ENCODE peak calls at places on chromosomes 16 and 17, in eight cellular contexts. One of them, this sample, is unnamed.
A peak's percentile ranks its signal among the peaks of the same experiment; 100 is the strongest.

GRCh38 chr17:57856792-57857620 is 7.2 kb upstream of the MRPS23 start:
- DNase-seq in prostate gland: no peak
- DNase-seq in right lobe of liver: no peak
- DNase-seq in right cardiac atrium: no peak
- DNase-seq in A549: no peak
- DNase-seq in HepG2: peak; percentile 73
- DNase-seq in heart left ventricle: no peak
- DNase-seq in MM.1S: no peak
- DNase-seq in this sample: no peak

GRCh38 chr17:62680541-62681052 is 53.1 kb downstream of the MRC2 start:
- DNase-seq in A549: no peak
- DNase-seq in prostate gland: no peak
- DNase-seq in MM.1S: no peak
- DNase-seq in heart left ventricle: no peak
- DNase-seq in right cardiac atrium: peak; percentile 75
- DNase-seq in right lobe of liver: no peak
- DNase-seq in HepG2: no peak
- DNase-seq in this sample: no peak

GRCh38 chr17:36942031-36942599 is 4.8 kb downstream of the LHX1 start:
- DNase-seq in prostate gland: no peak
- DNase-seq in right cardiac atrium: no peak
- DNase-seq in HepG2: no peak
- DNase-seq in heart left ventricle: no peak
- DNase-seq in A549: no peak
- DNase-seq in right lobe of liver: no peak
- DNase-seq in MM.1S: no peak
- DNase-seq in this sample: no peak

GRCh38 chr17:6244253-6244652 is 174.1 kb downstream of the WSCD1 start:
- DNase-seq in HepG2: no peak
- DNase-seq in heart left ventricle: no peak
- DNase-seq in right cardiac atrium: no peak
- DNase-seq in prostate gland: no peak
- DNase-seq in MM.1S: no peak
- DNase-seq in right lobe of liver: no peak
- DNase-seq in A549: no peak
- DNase-seq in this sample: no peak

GRCh38 chr17:40852378-40852777 is 14.6 kb downstream of the KRT12 start:
- DNase-seq in A549: no peak
- DNase-seq in MM.1S: no peak
- DNase-seq in heart left ventricle: no peak
- DNase-seq in right lobe of liver: no peak
- DNase-seq in right cardiac atrium: no peak
- DNase-seq in prostate gland: no peak
- DNase-seq in HepG2: no peak
- DNase-seq in this sample: no peak

GRCh38 chr16:27945233-27945975 is 118.1 kb downstream of the GSG1L start:
- DNase-seq in right lobe of liver: no peak
- DNase-seq in right cardiac atrium: no peak
- DNase-seq in HepG2: no peak
- DNase-seq in heart left ventricle: no peak
- DNase-seq in MM.1S: no peak
- DNase-seq in prostate gland: no peak
- DNase-seq in A549: no peak
- DNase-seq in this sample: no peak

GRCh38 chr17:80465316-80465974 is 11.0 kb downstream of the NPTX1 start:
- DNase-seq in right cardiac atrium: no peak
- DNase-seq in MM.1S: no peak
- DNase-seq in right lobe of liver: no peak
- DNase-seq in prostate gland: no peak
- DNase-seq in A549: no peak
- DNase-seq in HepG2: no peak
- DNase-seq in heart left ventricle: no peak
- DNase-seq in this sample: no peak

GRCh38 chr16:28900601-28901000 is 22.3 kb downstream of the ATP2A1 start:
- DNase-seq in HepG2: no peak
- DNase-seq in right cardiac atrium: no peak
- DNase-seq in MM.1S: no peak
- DNase-seq in prostate gland: no peak
- DNase-seq in A549: no peak
- DNase-seq in right lobe of liver: no peak
- DNase-seq in heart left ventricle: no peak
- DNase-seq in this sample: no peak

GRCh38 chr17:61387011-61387410 is 12.6 kb upstream of the TBX2 start:
- DNase-seq in heart left ventricle: no peak
- DNase-seq in right lobe of liver: no peak
- DNase-seq in A549: no peak
- DNase-seq in MM.1S: no peak
- DNase-seq in HepG2: no peak
- DNase-seq in right cardiac atrium: no peak
- DNase-seq in prostate gland: no peak
- DNase-seq in this sample: no peak

GRCh38 chr16:70706948-70707465 is 21.2 kb upstream of the MTSS2 start:
- DNase-seq in heart left ventricle: no peak
- DNase-seq in right cardiac atrium: no peak
- DNase-seq in right lobe of liver: no peak
- DNase-seq in A549: peak; percentile 81
- DNase-seq in prostate gland: peak; percentile 64
- DNase-seq in HepG2: no peak
- DNase-seq in MM.1S: no peak
- DNase-seq in this sample: no peak

GRCh38 chr16:70709961-70710360 is 24.1 kb upstream of the MTSS2 start:
- DNase-seq in HepG2: no peak
- DNase-seq in prostate gland: no peak
- DNase-seq in right cardiac atrium: peak; percentile 48
- DNase-seq in heart left ventricle: no peak
- DNase-seq in A549: no peak
- DNase-seq in MM.1S: no peak
- DNase-seq in right lobe of liver: peak; percentile 77
- DNase-seq in this sample: no peak

GRCh38 chr16:70710422-70711210 is 24.8 kb upstream of the MTSS2 start:
- DNase-seq in A549: no peak
- DNase-seq in right cardiac atrium: no peak
- DNase-seq in HepG2: no peak
- DNase-seq in right lobe of liver: no peak
- DNase-seq in prostate gland: no peak
- DNase-seq in heart left ventricle: no peak
- DNase-seq in MM.1S: no peak
- DNase-seq in this sample: no peak

GRCh38 chr16:70709457-70709856 is 23.6 kb upstream of the MTSS2 start:
- DNase-seq in MM.1S: no peak
- DNase-seq in right lobe of liver: peak; percentile 86
- DNase-seq in prostate gland: no peak
- DNase-seq in right cardiac atrium: peak; percentile 19
- DNase-seq in A549: no peak
- DNase-seq in heart left ventricle: no peak
- DNase-seq in HepG2: no peak
- DNase-seq in this sample: no peak

DNA sequence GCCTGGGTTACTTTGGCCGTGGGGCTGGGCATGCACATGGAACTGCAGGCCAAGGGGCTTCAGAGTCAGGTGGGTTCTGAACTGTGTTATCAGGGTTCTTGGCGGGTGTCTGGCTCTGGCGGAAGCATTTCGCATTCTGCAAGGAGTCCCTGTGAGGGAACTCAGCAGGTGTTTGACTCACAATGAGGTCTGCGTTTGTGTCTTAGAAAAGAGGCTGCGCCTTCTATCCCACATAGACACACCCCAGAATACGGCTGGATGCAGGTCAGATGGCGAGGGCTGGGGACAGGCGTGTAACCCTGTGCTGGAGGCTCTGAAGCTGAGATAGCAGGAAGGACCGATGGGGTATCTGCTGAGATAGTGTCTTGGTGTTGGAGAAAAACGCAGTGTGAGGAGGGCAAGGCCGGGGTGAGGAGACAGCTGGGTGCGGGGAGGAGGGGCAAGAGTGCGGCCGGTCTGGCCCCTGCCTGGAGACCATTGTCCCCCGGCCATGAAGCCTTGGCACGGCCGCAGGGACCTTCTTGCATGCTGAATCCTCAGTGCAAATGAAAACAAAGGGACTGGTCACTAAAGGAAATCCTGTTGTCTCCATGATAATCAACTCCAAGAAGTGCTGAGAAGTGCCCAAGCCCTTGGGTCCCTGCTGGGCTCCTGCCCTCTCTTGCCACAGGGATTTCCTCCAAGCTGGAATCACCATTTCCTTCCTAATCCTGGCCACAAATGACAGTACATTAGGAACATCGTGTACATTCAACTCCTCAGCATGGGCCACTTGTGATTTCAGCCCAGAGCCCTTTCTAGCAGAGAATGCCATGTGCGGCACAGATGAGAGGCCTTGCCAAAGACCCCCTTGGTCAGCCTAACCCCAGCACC is 22.8 kb upstream of the MTSS2 start:
- DNase-seq in A549: no peak
- DNase-seq in right lobe of liver: no peak
- DNase-seq in right cardiac atrium: peak; percentile 49
- DNase-seq in MM.1S: no peak
- DNase-seq in heart left ventricle: no peak
- DNase-seq in prostate gland: no peak
- DNase-seq in HepG2: no peak
- DNase-seq in this sample: no peak
- H3K27ac ChIP-seq in A549: peak overlapping the region; percentile 92
- H3K27ac ChIP-seq in right lobe of liver: peak overlapping the region; percentile 83
- H3K27ac ChIP-seq in right cardiac atrium: no peak overlapping the region
- H3K27ac ChIP-seq in MM.1S: no peak overlapping the region
- H3K27ac ChIP-seq in heart left ventricle: no peak overlapping the region
- H3K27ac ChIP-seq in prostate gland: peak overlapping the region; percentile 93
- H3K27ac ChIP-seq in HepG2: no peak overlapping the region
- H3K27ac ChIP-seq in this sample: no peak overlapping the region

GRCh38 chr17:43905400-43905984 is 1.8 kb downstream of the MPP2 start:
- DNase-seq in right lobe of liver: no peak
- DNase-seq in heart left ventricle: no peak
- DNase-seq in MM.1S: no peak
- DNase-seq in A549: no peak
- DNase-seq in right cardiac atrium: no peak
- DNase-seq in HepG2: no peak
- DNase-seq in prostate gland: no peak
- DNase-seq in this sample: no peak

GRCh38 chr17:43907425-43907981 is at the start of gene MPP2:
- DNase-seq in prostate gland: peak; percentile 68
- DNase-seq in right lobe of liver: no peak
- DNase-seq in A549: peak; percentile 71
- DNase-seq in heart left ventricle: peak; percentile 83
- DNase-seq in right cardiac atrium: peak; percentile 88
- DNase-seq in HepG2: peak; percentile 20
- DNase-seq in MM.1S: no peak
- DNase-seq in this sample: no peak

GRCh38 chr17:43908111-43908721 is 880 bp upstream of the MPP2 start:
- DNase-seq in heart left ventricle: peak; percentile 77
- DNase-seq in A549: peak; percentile 56
- DNase-seq in right lobe of liver: no peak
- DNase-seq in right cardiac atrium: peak; percentile 87
- DNase-seq in prostate gland: peak; percentile 64
- DNase-seq in MM.1S: no peak
- DNase-seq in HepG2: no peak
- DNase-seq in this sample: no peak

GRCh38 chr17:43905985-43906852 is 1.1 kb downstream of the MPP2 start:
- DNase-seq in heart left ventricle: peak; percentile 80
- DNase-seq in A549: peak; percentile 60
- DNase-seq in prostate gland: no peak
- DNase-seq in MM.1S: no peak
- DNase-seq in right cardiac atrium: peak; percentile 88
- DNase-seq in HepG2: peak; percentile 47
- DNase-seq in right lobe of liver: peak; percentile 63
- DNase-seq in this sample: no peak

GRCh38 chr17:43906951-43907424 is 348 bp downstream of the MPP2 start:
- DNase-seq in right lobe of liver: no peak
- DNase-seq in right cardiac atrium: no peak
- DNase-seq in MM.1S: no peak
- DNase-seq in prostate gland: no peak
- DNase-seq in heart left ventricle: no peak
- DNase-seq in HepG2: no peak
- DNase-seq in A549: no peak
- DNase-seq in this sample: no peak
- H3K27ac ChIP-seq in right lobe of liver: no peak overlapping the region
- H3K27ac ChIP-seq in right cardiac atrium: peak overlapping the region; percentile 58
- H3K27ac ChIP-seq in MM.1S: no peak overlapping the region
- H3K27ac ChIP-seq in prostate gland: peak overlapping the region; percentile 79
- H3K27ac ChIP-seq in heart left ventricle: peak overlapping the region; percentile 85
- H3K27ac ChIP-seq in HepG2: no peak overlapping the region
- H3K27ac ChIP-seq in A549: peak overlapping the region; percentile 74
- H3K27ac ChIP-seq in this sample: no peak overlapping the region

DNA sequence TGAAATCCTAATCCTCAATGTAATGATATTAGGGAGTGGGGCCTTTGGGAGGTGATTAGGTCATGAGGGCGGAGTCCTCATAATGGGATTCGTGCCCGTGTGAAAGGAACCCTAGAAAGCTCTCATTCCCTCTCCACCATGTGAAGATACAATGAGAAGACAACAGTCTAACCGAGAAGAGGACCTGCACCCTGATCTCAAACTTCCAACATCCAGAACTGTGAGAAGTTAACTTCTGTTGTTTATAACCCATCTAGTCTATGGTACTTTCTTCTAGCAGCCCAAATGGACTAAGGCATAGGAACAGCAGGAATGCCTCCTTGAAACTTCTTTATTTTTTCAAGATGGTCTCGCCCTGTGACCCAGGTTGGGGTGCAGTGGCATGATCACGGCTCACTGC is 24.7 kb downstream of the WSB1 start:
- DNase-seq in HepG2: no peak
- DNase-seq in MM.1S: no peak
- DNase-seq in A549: no peak
- DNase-seq in heart left ventricle: no peak
- DNase-seq in prostate gland: no peak
- DNase-seq in right cardiac atrium: no peak
- DNase-seq in right lobe of liver: no peak
- DNase-seq in this sample: no peak
- H3K27ac ChIP-seq in HepG2: no peak overlapping the region
- H3K27ac ChIP-seq in MM.1S: no peak overlapping the region
- H3K27ac ChIP-seq in A549: no peak overlapping the region
- H3K27ac ChIP-seq in heart left ventricle: no peak overlapping the region
- H3K27ac ChIP-seq in prostate gland: no peak overlapping the region
- H3K27ac ChIP-seq in right cardiac atrium: no peak overlapping the region
- H3K27ac ChIP-seq in right lobe of liver: no peak overlapping the region
- H3K27ac ChIP-seq in this sample: peak overlapping the region; percentile 24

GRCh38 chr17:82101301-82101715 is 3.3 kb upstream of the FASN start:
- DNase-seq in HepG2: no peak
- DNase-seq in right cardiac atrium: peak; percentile 63
- DNase-seq in right lobe of liver: peak; percentile 84
- DNase-seq in MM.1S: no peak
- DNase-seq in A549: no peak
- DNase-seq in heart left ventricle: no peak
- DNase-seq in prostate gland: peak; percentile 80
- DNase-seq in this sample: no peak
- H3K27ac ChIP-seq in HepG2: peak overlapping the region; percentile 81
- H3K27ac ChIP-seq in right cardiac atrium: no peak overlapping the region
- H3K27ac ChIP-seq in right lobe of liver: peak overlapping the region; percentile 92
- H3K27ac ChIP-seq in MM.1S: no peak overlapping the region
- H3K27ac ChIP-seq in A549: peak overlapping the region; percentile 96
- H3K27ac ChIP-seq in heart left ventricle: no peak overlapping the region
- H3K27ac ChIP-seq in prostate gland: peak overlapping the region; percentile 99
- H3K27ac ChIP-seq in this sample: no peak overlapping the region